ENCODE peak calls at places on chromosome 3, in nine cellular contexts. Q is tibial artery; N is A549; E is stimulated activated CD4-positive, alpha-beta T cell treated with anti-CD3 and anti-CD28 coated beads, Interleukin-12 subunit alpha, Interleukin-12 subunit beta, amount 100 ng/mL, for 4 hours; L is activated gamma-delta T cell treated with anti-CD3 and anti-CD28 coated beads, Interleukin-2, amount 50 U/mL, for 16 hours; F is activated naive CD4-positive, alpha-beta T cell treated with anti-CD3 and anti-CD28 coated beads for 36 hours; X is activated T-helper 1 cell treated with anti-CD3 and anti-CD28 coated beads, Interleukin-2, amount 50 U/mL, for 16 hours; I is NCI-H2081; V is activated naive CD8-positive, alpha-beta T cell treated with anti-CD3 and anti-CD28 coated beads, Interleukin-2, amount 50 U/mL, for 24 hours. B is an unnamed sample.

GRCh38 chr3:123479891-123480290 is 31.0 kb upstream of the ADCY5 start:
- DNase-seq in E (no peak), F (no peak), V (no peak), L (no peak), N (no peak), I (no peak), X (no peak), Q (no peak), B (no peak)

GRCh38 chr3:87358066-87358465 is 81.7 kb upstream of the POU1F1 start:
- DNase-seq in X (no peak), V (no peak), Q (no peak), N (no peak), L (no peak), I (no peak), E (no peak), F (no peak), B (no peak)

GRCh38 chr3:32123620-32124019 is 17.2 kb downstream of the GPD1L start:
- DNase-seq in V (no peak), L (no peak), F (no peak), I (no peak), N (no peak), Q (no peak), E (no peak), X (no peak), B (no peak)

GRCh38 chr3:109018828-109019227 is 65.1 kb upstream of the GUCA1C start:
- DNase-seq in Q (no peak), F (no peak), I (no peak), V (no peak), L (no peak), E (no peak), X (no peak), N (no peak), B (no peak)

GRCh38 chr3:149114458-149114857 is 15.0 kb upstream of the HPS3 start:
- DNase-seq in L (no peak), Q (no peak), N (no peak), X (no peak), F (no peak), E (no peak), V (no peak), I (no peak), B (no peak)

GRCh38 chr3:151168269-151169094 is 34.5 kb downstream of the GPR171 start:
- DNase-seq in E (peak), F (peak), I (peak), X (peak), N (peak), V (peak), L (peak), Q (peak), B (peak)

GRCh38 chr3:101377209-101377608 is 56.8 kb upstream of the IMPG2 start:
- DNase-seq in X (no peak), L (no peak), I (no peak), E (no peak), Q (no peak), V (no peak), F (no peak), N (no peak), B (no peak)

GRCh38 chr3:129016366-129016724 is 15.2 kb downstream of the EFCC1 start:
- DNase-seq in I (peak), N (no peak), X (no peak), E (peak), L (peak), V (peak), Q (no peak), F (peak), B (no peak)

GRCh38 chr3:183515968-183516851 is 39.3 kb downstream of the KLHL6 start:
- DNase-seq in V (peak), F (peak), N (no peak), X (peak), E (peak), Q (no peak), I (no peak), L (peak), B (no peak)

GRCh38 chr3:122903171-122903570 is 108.3 kb downstream of the SLC49A4 start:
- DNase-seq in L (no peak), Q (no peak), V (no peak), I (no peak), N (no peak), X (no peak), F (no peak), E (no peak), B (no peak)

GRCh38 chr3:124883191-124883747 is 3.9 kb downstream of the ITGB5 start:
- DNase-seq in I (no peak), L (no peak), N (no peak), E (no peak), Q (no peak), F (no peak), X (no peak), V (no peak), B (no peak)

GRCh38 chr3:157027861-157028745 is 131.8 kb downstream of the CCNL1 start:
- DNase-seq in L (no peak), E (no peak), Q (no peak), I (no peak), V (no peak), F (no peak), N (no peak), X (no peak), B (no peak)

GRCh38 chr3:36700537-36701248 is 63.7 kb downstream of the DCLK3 start:
- DNase-seq in I (peak), V (peak), N (peak), F (peak), X (no peak), E (peak), Q (no peak), L (no peak), B (peak)

GRCh38 chr3:195895900-195896360 is 12.4 kb downstream of the TNK2 start:
- DNase-seq in X (peak), E (peak), V (peak), N (peak), F (peak), I (peak), L (peak), Q (peak), B (peak)

GRCh38 chr3:108103971-108104797 is 13.4 kb upstream of the CD47 start:
- DNase-seq in F (no peak), N (no peak), Q (no peak), I (peak), X (no peak), E (no peak), V (no peak), L (no peak), B (peak)

GRCh38 chr3:13709706-13710105 is 160.8 kb downstream of the FBLN2 start:
- DNase-seq in E (no peak), N (no peak), V (no peak), L (no peak), I (no peak), Q (peak), X (no peak), F (no peak), B (no peak)

GRCh38 chr3:122974764-122975162 is 52.8 kb downstream of the SEMA5B start:
- DNase-seq in F (no peak), Q (peak), V (no peak), E (no peak), I (no peak), X (no peak), N (no peak), L (no peak), B (no peak)

GRCh38 chr3:76349715-76350480 is 564.5 kb upstream of the ZNF717 start:
- DNase-seq in I (no peak), N (no peak), E (no peak), X (no peak), F (no peak), Q (no peak), V (no peak), L (no peak), B (no peak)

GRCh38 chr3:374459-374858 is 177.9 kb downstream of the CHL1 start:
- DNase-seq in Q (no peak), E (no peak), F (no peak), N (no peak), L (no peak), X (no peak), V (no peak), I (no peak), B (no peak)

GRCh38 chr3:112699436-112699978 is 58.6 kb upstream of the CCDC80 start:
- DNase-seq in F (peak), X (no peak), N (no peak), E (no peak), V (no peak), L (no peak), Q (no peak), I (no peak), B (no peak)

GRCh38 chr3:38957296-38957695 is 94.4 kb downstream of the SCN11A start:
- DNase-seq in Q (no peak), V (no peak), I (no peak), F (no peak), X (no peak), E (no peak), N (no peak), L (no peak), B (no peak)

GRCh38 chr3:18657858-18658820 is 233.0 kb upstream of the SATB1 start:
- DNase-seq in E (no peak), L (no peak), V (no peak), F (peak), I (no peak), X (no peak), N (no peak), Q (no peak), B (no peak)

GRCh38 chr3:12870942-12871341 is 29.6 kb upstream of the RPL32 start:
- DNase-seq in N (no peak), X (no peak), Q (peak), E (no peak), F (no peak), I (no peak), V (no peak), L (no peak), B (no peak)

GRCh38 chr3:105118905-105119304 is 247.8 kb upstream of the ALCAM start:
- DNase-seq in N (peak), E (no peak), V (no peak), L (no peak), Q (no peak), X (no peak), F (no peak), I (no peak), B (no peak)

B was measured in left lobe of liver.